ENCODE peak calls at places on chromosome 3, in nine cellular contexts. E, M, V, O, Q, P, W, T and L are unnamed samples. For H3K4me1, the result is how much of the 10 kb centered on the place peaks cover.

GRCh38 chr3:56909349-56909748 is 107.6 kb upstream of the ARHGEF3 start:
- DNase-seq in M (no peak), W (no peak), Q (no peak), E (no peak), V (no peak), T (no peak), P (no peak), O (no peak), L (no peak)

GRCh38 chr3:15317164-15317477 is 15.3 kb downstream of the SH3BP5 start:
- DNase-seq in V (peak), P (no peak), W (no peak), Q (no peak), T (peak), E (no peak), M (no peak), O (peak), L (no peak)

GRCh38 chr3:139301183-139301582 is 42.6 kb upstream of the MRPS22 start:
- DNase-seq in W (no peak), T (no peak), M (peak), Q (no peak), V (peak), E (no peak), P (no peak), O (no peak), L (no peak)

GRCh38 chr3:139414608-139415224 is 25.3 kb upstream of the COPB2 start:
- DNase-seq in W (no peak), T (no peak), P (no peak), Q (no peak), V (no peak), M (no peak), O (no peak), E (no peak), L (peak)

GRCh38 chr3:127747751-127748521 is 74.4 kb downstream of the MGLL start:
- DNase-seq in E (peak), M (peak), P (peak), O (peak), V (peak), T (peak), W (no peak), Q (no peak), L (no peak)

GRCh38 chr3:17529677-17530076 is 212.8 kb downstream of the TBC1D5 start:
- DNase-seq in W (no peak), P (no peak), O (no peak), V (no peak), T (no peak), M (no peak), Q (no peak), E (no peak), L (no peak)

GRCh38 chr3:100893108-100893507 is 100.1 kb downstream of the ABI3BP start:
- DNase-seq in M (no peak), O (peak), Q (peak), E (no peak), T (peak), P (no peak), W (no peak), V (no peak), L (no peak)

GRCh38 chr3:149753717-149754116 is 1.4 kb upstream of the COMMD2 start:
- DNase-seq in O (no peak), E (no peak), T (no peak), P (no peak), Q (no peak), V (no peak), W (no peak), M (no peak), L (no peak)

GRCh38 chr3:155746703-155747102 is 1.8 kb upstream of the PLCH1 start:
- DNase-seq in W (no peak), V (no peak), E (no peak), P (no peak), O (no peak), M (no peak), Q (no peak), T (no peak), L (no peak)

GRCh38 chr3:155745795-155746550 is 1.1 kb upstream of the PLCH1 start:
- DNase-seq in M (peak), P (no peak), T (no peak), W (peak), O (no peak), Q (peak), E (peak), V (peak), L (peak)

GRCh38 chr3:155748611-155749365 is 3.9 kb upstream of the PLCH1 start:
- DNase-seq in T (no peak), O (no peak), Q (peak), E (no peak), P (no peak), W (no peak), M (peak), V (no peak), L (no peak)

GRCh38 chr3:155747286-155747685 is 2.4 kb upstream of the PLCH1 start:
- DNase-seq in M (no peak), V (no peak), P (no peak), Q (no peak), W (no peak), O (no peak), E (no peak), T (no peak), L (no peak)

DNA sequence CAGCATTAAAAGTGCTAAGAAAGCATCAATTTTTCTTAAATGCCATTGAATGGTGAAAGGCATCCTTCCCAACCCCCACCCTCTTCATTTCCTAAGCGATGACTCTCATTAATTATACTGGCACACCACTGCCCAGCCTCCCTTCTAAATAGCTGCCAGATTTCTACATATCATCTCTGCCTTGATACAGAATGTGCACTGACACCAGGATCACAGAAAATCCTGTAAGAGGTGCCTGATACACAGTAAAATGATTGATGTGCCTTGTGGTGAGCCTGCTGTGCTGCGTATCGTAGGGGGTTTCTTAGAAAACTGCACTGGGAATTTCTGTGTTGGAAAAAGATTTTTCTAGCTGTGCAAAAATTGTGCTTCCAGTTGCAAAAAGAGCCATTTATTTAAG is 3.0 kb upstream of the PLCH1 start:
- DNase-seq in O (no peak), Q (no peak), E (no peak), V (no peak), T (no peak), P (no peak), M (no peak), W (no peak), L (no peak)
- H3K4me1 ChIP-seq in O (under half), Q (under half), E (under half), V (under half), T (under half), P (under half), M (under half), W (under half), L (under half)

DNA sequence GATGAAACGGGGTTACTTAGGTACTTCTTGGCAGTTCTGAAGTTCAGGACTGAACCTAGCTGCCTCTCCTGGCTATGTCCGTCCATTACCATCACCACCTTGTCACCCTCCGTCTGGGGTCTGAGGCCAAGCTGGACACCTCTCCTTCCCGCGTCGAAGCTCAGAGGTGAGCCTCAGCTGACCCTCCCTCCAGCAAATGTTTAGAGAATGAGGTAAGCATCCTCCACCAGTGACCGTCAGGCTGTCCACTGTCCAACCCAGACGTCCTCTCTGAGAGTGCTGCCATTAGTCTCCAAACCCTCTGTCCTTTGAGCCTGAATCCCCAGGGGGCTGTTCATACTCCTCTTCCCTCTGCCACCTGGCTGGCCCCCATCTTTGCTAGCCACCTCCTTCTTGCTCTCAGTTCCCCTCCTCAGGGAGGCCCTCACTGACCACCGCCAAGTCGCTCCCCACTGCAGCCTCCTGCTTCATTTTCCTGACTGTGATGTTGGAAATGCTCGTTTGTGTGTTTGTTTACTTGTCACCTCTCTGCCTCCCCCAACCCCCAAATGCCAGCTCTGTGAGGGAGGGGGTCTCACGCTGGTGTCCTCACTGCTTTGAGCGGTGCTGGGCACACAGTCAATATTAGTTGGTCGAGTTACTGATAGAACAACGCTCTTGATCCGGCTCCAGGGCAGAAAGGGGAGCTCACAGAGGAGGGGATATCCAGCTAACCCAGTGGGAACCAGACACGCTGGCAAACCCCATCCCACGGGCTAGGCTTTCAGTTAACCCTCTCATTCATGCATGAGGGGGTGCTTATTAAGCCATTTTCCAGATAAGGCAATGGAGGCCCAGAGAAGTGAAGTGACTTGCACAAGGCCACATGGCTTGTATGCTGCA is 64.9 kb downstream of the IQSEC1 start:
- DNase-seq in V (no peak), T (no peak), M (no peak), E (no peak), P (no peak), O (no peak), Q (no peak), W (no peak), L (no peak)
- H3K4me1 ChIP-seq in V (under half), T (under half), M (under half), E (under half), P (under half), O (under half), Q (under half), W (under half), L (under half)

GRCh38 chr3:194137314-194138097 is 1.6 kb downstream of the HES1 start:
- DNase-seq in T (peak), O (peak), E (peak), V (peak), M (peak), Q (peak), P (peak), W (peak), L (peak)
- H3K4me1 ChIP-seq in T (under half), O (half or more), E (under half), V (under half), M (half or more), Q (under half), P (half or more), W (under half), L (under half)

GRCh38 chr3:152349397-152349796 is 80.7 kb downstream of the MBNL1 start:
- DNase-seq in T (no peak), M (peak), P (no peak), V (peak), Q (no peak), W (no peak), O (no peak), E (no peak), L (no peak)

GRCh38 chr3:152350139-152350538 is 81.4 kb downstream of the MBNL1 start:
- DNase-seq in P (no peak), Q (no peak), E (no peak), O (no peak), W (no peak), T (no peak), V (peak), M (peak), L (no peak)

GRCh38 chr3:152348436-152349177 is 79.9 kb downstream of the MBNL1 start:
- DNase-seq in Q (no peak), T (no peak), P (no peak), M (no peak), O (no peak), E (no peak), V (no peak), W (no peak), L (no peak)

GRCh38 chr3:152352559-152352958 is 83.8 kb downstream of the MBNL1 start:
- DNase-seq in M (no peak), W (no peak), T (no peak), Q (no peak), V (peak), E (no peak), P (no peak), O (no peak), L (no peak)

DNA sequence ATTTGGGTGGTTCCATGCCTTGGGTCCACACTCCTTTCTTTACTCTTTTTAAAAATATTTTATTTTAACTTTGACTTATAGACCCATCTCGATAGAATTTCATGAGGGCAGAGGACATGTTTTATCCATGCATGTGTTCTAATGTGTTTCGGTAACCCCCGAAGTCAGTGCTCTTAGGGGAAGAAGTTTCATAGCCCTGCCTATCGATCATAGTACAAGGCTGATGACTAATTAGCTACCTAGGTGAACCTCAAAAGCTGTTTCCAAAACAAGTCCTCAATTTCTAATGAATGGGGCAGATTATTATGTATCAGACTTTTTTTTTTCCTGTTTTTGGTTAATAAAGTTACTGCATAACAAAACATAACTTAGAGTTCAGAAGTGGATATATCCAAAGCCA is 82.0 kb downstream of the MBNL1 start:
- DNase-seq in O (no peak), M (no peak), V (no peak), Q (no peak), W (no peak), P (no peak), T (no peak), E (no peak), L (no peak)
- H3K4me1 ChIP-seq in O (half or more), M (under half), V (half or more), Q (under half), W (under half), P (half or more), T (half or more), E (under half), L (under half)

DNA sequence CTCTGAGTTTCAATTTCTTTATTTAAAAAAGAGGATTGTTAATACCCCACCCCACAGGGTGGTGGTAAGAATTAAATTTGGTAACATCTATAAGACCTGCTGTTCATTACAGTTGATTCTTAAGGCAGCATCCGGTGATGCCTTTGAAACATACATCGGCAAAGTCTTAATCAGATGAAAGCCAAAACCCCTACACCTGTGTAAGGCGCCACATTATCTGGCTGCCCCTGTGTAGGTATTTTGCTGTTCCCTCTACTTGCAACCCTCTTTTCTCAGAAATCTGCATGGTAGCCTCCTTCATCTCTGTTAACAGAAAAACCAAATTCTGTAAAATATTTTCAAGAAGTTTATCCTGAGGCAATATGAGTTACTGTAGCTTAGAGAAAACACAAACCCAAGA is 90.0 kb downstream of the ST6GAL1 start:
- DNase-seq in W (no peak), Q (no peak), E (peak), T (no peak), P (no peak), O (no peak), M (no peak), V (no peak), L (no peak)
- H3K4me1 ChIP-seq in W (under half), Q (under half), E (under half), T (under half), P (under half), O (under half), M (under half), V (under half), L (under half)

DNA sequence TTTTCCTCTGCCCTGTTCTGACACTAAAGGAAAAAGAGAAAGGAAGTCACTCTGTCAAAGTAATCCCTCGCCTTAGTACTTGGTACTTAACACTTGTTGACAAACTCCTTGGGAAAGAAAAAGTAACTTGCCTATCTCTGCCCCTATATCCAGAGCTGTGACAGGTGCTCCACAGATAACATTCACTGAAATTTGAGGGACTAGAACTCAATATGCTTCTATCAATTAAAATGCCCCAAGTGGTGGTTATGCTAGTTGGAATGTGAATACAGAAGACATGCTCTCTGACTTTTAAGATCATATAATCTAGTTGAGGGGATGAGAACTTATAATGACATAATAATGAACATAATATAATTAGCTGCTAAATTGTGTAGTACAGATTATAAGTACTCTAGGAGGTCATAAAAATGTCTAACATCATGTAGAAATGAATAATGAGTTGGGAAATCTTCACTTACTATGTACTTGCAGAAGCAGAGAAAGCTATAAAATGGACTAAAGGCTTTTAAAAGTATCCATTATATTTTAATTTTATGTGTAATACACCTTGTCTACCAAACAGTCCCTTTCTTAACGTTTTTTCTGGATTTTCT is 153.1 kb upstream of the CCDC54 start:
- DNase-seq in W (no peak), M (no peak), Q (no peak), O (no peak), V (no peak), E (no peak), P (no peak), T (no peak), L (no peak)
- H3K4me1 ChIP-seq in W (under half), M (under half), Q (under half), O (under half), V (under half), E (under half), P (under half), T (under half), L (under half)

DNA sequence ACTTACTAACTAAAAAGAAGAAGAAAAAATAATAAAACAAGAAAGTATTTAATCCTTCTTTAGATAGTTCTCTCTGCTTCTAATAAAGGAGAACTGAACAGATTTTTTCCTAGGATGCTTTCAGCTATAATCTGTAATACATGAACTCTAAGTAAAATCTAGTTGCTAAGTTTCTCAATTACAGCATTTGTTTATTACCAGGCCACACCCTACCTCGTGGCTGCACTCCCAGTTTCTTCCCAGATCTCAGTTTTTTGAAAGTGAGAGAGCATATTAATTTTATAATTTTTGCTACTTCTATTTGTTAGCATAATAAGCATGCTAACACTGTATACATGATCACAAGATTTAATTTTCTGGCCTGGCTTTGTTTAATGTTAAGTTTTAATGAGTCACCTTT is 258.3 kb downstream of the IL5RA start:
- DNase-seq in M (no peak), O (peak), P (peak), T (no peak), V (no peak), E (no peak), W (no peak), Q (no peak), L (no peak)
- H3K4me1 ChIP-seq in M (under half), O (under half), P (under half), T (under half), V (under half), E (under half), W (under half), Q (under half), L (under half)

DNA sequence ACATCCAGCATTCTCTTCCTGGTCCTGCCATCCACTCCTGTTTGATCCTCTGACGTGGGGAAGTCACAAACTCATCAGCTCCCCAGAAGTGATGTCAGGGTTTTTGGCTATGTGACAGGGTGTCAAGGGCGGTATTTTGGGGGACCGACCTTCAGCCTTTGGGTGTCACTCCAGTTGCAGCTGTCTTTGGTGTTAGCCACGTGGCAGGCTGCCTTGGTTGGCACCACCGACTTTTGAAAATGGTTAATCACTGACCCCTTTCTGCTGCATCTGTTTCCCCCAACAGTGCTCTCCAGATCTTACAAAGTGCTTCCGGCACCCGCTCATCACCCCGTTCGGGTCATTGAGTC is 86.6 kb downstream of the TRAK1 start:
- DNase-seq in T (no peak), W (no peak), V (no peak), M (no peak), Q (no peak), P (no peak), E (no peak), O (no peak), L (no peak)
- H3K4me1 ChIP-seq in T (under half), W (under half), V (under half), M (under half), Q (under half), P (half or more), E (under half), O (under half), L (under half)

GRCh38 chr3:37225481-37225880 is 51.1 kb upstream of the LRRFIP2 start:
- DNase-seq in V (no peak), M (no peak), O (no peak), P (no peak), E (no peak), T (no peak), W (no peak), Q (no peak), L (no peak)
- H3K4me1 ChIP-seq in V (under half), M (under half), O (under half), P (under half), E (under half), T (under half), W (under half), Q (under half), L (under half)

DNA sequence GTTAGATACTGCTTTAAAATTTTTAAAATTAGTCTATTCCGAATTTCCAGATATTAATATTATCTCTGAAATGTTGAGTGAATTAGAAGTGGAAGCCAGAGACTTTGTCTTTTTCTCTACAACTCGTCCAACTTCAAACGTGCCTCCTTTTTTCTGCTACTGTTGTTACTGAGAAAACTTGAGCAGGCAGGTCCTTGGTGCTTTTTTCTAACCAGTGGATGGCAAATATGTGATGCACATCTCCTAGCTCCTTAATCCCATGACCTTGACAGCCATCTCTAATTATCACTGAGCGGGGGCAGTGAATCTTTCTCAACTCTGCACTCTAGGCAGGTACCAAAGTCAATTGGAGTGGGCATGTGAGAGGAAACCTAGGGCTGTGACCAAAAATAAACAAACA is 50.7 kb downstream of the FNDC3B start:
- DNase-seq in P (no peak), V (no peak), Q (no peak), E (no peak), O (no peak), M (no peak), T (no peak), W (no peak), L (no peak)
- H3K4me1 ChIP-seq in P (half or more), V (half or more), Q (under half), E (under half), O (half or more), M (under half), T (half or more), W (under half), L (under half)